ENCODE peak calls at places on chromosomes 4 and X, in seven cellular contexts. S, T, Q, P, M, W and O are unnamed samples. For H3K4me1, the result is how much of the 10 kb centered on the place peaks cover.

GRCh38 chrX:50375481-50376267 is 95.0 kb downstream of the DGKK start:
- DNase-seq in W (no peak), M (peak), T (no peak), P (no peak), S (no peak), Q (no peak), O (no peak)

GRCh38 chrX:47264507-47265173 is 31.8 kb downstream of the USP11 start:
- DNase-seq in Q (no peak), T (no peak), P (no peak), M (no peak), S (no peak), W (no peak), O (no peak)

GRCh38 chr4:26524001-26524400 is 33.7 kb upstream of the CCKAR start:
- DNase-seq in Q (no peak), W (no peak), S (no peak), T (no peak), P (no peak), M (no peak), O (no peak)

GRCh38 chr4:93748380-93748779 is 80.2 kb upstream of the ATOH1 start:
- DNase-seq in W (no peak), P (no peak), Q (no peak), S (no peak), M (no peak), T (no peak), O (no peak)

GRCh38 chr4:174454815-174455473 is 67.3 kb downstream of the HPGD start:
- DNase-seq in M (no peak), S (no peak), Q (no peak), T (no peak), W (no peak), P (no peak), O (no peak)

GRCh38 chr4:14348506-14348905 is 653.8 kb upstream of the CPEB2 start:
- DNase-seq in S (no peak), W (no peak), P (no peak), T (no peak), Q (no peak), M (no peak), O (no peak)

GRCh38 chrX:42708222-42708621 is 69.7 kb downstream of the PPP1R2C start:
- DNase-seq in W (no peak), Q (no peak), P (no peak), S (no peak), M (no peak), T (no peak), O (no peak)

GRCh38 chr4:116632269-116632668 is 453.1 kb downstream of the TRAM1L1 start:
- DNase-seq in Q (no peak), M (no peak), W (no peak), P (no peak), S (no peak), T (no peak), O (no peak)

GRCh38 chr4:139794158-139794954 is 128.7 kb downstream of the MGST2 start:
- DNase-seq in Q (no peak), S (no peak), W (no peak), P (no peak), M (no peak), T (no peak), O (no peak)

GRCh38 chr4:152033621-152034020 is 272.8 kb upstream of the GATB start:
- DNase-seq in Q (no peak), S (no peak), T (no peak), P (no peak), M (no peak), W (no peak), O (no peak)

GRCh38 chrX:26032141-26032917 is 105.8 kb upstream of the MAGEB18 start:
- DNase-seq in W (no peak), M (no peak), S (no peak), P (no peak), T (no peak), Q (no peak), O (no peak)

GRCh38 chr4:146511381-146511780 is 10.4 kb downstream of the SLC10A7 start:
- DNase-seq in M (no peak), Q (no peak), S (no peak), T (no peak), P (no peak), W (no peak), O (no peak)

GRCh38 chrX:31500920-31501319 is 429.1 kb upstream of the FTHL17 start:
- DNase-seq in Q (no peak), W (no peak), P (no peak), S (no peak), M (no peak), T (no peak), O (no peak)

GRCh38 chrX:139429913-139430312 is 100.6 kb upstream of the F9 start:
- DNase-seq in T (no peak), Q (no peak), W (peak), M (no peak), S (no peak), P (no peak), O (no peak)

GRCh38 chr4:134327274-134328122 is 125.9 kb upstream of the PABPC4L start:
- DNase-seq in P (no peak), T (no peak), W (no peak), S (no peak), Q (no peak), M (no peak), O (no peak)

GRCh38 chrX:36019164-36019563 is 99.6 kb downstream of the CFAP47 start:
- DNase-seq in T (no peak), W (peak), M (no peak), P (no peak), S (no peak), Q (no peak), O (no peak)

GRCh38 chr4:38371391-38371851 is 292.6 kb upstream of the KLF3 start:
- DNase-seq in M (no peak), T (no peak), P (no peak), Q (no peak), W (no peak), S (no peak), O (no peak)

GRCh38 chr4:80073362-80074008 is 456 bp upstream of the ANTXR2 start:
- DNase-seq in S (peak), P (no peak), T (no peak), Q (no peak), M (no peak), W (no peak), O (no peak)

DNA sequence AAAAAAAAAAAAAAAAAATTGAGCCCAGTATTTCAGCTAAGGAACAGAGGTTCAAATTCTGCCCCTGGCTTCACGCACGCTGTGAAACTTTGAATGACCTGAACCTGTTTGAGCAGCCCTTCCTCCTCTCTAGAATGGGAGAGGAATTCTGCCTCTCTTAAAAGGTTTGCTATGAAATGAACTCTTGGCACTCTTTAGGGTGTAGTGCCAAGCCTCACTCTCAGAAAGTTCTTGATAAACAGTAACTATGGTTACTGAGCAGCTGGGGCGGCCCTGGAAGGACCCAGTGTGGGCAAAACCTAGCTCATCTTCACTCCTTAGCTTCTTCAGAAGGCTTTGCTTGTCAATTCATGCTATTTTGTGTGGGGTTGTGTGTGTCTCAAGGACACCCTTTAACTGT is 73.7 kb downstream of the GEMIN8 start:
- DNase-seq in M (no peak), P (no peak), Q (no peak), W (no peak), T (no peak), S (no peak), O (no peak)
- H3K4me1 ChIP-seq in M (under half), P (under half), Q (under half), W (under half), T (under half), S (under half), O (under half)

GRCh38 chr4:86508436-86508835 is 85.7 kb upstream of the PTPN13 start:
- DNase-seq in W (no peak), P (no peak), Q (no peak), S (no peak), M (no peak), T (no peak), O (no peak)

GRCh38 chr4:86511590-86511989 is 82.5 kb upstream of the PTPN13 start:
- DNase-seq in W (no peak), Q (no peak), P (no peak), S (no peak), T (no peak), M (no peak), O (no peak)

GRCh38 chr4:86506591-86506990 is 87.5 kb upstream of the PTPN13 start:
- DNase-seq in M (no peak), T (no peak), Q (no peak), S (no peak), W (no peak), P (no peak), O (no peak)
- H3K4me3 ChIP-seq in M (no peak), T (no peak), Q (no peak), S (no peak), W (no peak), P (no peak), O (no peak)

DNA sequence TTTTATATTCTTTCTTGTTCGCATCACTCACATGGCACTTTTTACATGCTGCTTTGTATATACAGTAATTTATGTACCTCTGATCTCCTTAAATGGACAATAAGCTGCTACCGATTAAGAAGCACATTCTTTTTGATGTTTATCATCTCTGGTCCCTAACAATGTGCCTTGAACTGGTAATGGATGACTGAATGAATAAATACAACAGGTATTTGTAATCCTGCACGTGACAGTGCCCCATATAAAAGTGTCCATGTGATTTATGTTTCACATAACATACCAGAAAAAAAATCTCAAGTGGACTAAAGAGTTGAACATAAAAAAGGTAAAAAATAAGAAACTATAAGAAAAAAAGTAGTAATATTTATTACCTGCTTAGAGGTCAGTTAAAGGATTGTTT is 7.7 kb upstream of the SLAIN2 start:
- DNase-seq in M (no peak), S (no peak), T (no peak), P (no peak), Q (no peak), W (no peak), O (no peak)
- H3K4me1 ChIP-seq in M (under half), S (under half), T (under half), P (under half), Q (under half), W (under half), O (under half)

DNA sequence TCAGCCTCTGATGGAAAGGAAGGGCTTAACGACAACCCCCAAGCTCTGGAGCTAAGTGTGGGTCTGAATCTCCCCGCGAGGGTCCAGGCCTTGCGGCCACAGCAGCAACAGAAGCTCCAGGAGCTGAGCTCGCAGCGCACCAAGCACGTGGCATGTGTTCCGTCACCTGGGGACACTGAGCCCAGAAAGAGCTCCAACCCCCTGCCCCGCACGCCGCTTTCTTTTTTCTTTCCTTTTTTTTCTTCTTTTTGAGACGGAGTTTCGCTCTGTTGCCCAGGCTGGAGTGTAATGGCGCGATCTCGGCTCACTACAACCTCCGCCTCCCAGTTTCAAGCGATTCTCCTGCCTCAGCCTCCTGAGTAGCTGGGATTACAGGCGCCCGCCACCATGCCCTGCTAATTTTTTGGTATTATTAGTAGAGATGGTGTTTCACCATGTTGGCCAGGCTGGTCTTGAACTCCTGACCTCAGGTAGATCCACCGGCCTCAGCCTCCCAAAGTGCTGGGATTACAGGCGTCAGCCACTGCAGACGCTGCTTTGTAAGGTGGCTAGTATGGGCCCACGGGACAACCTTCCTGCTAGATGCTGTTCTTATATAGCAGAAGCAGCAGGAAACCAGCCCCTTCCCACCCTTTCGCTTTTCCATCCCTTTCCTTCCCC is 685 bp upstream of the TNIP2 start:
- DNase-seq in S (no peak), Q (no peak), W (no peak), M (no peak), P (no peak), T (no peak), O (no peak)
- H3K4me3 ChIP-seq in S (peak), Q (no peak), W (peak), M (peak), P (no peak), T (peak), O (peak)

GRCh38 chr4:169248645-169249044 is 22.1 kb downstream of the SH3RF1 start:
- DNase-seq in T (no peak), W (no peak), Q (peak), M (no peak), P (no peak), S (no peak), O (no peak)
- H3K4me1 ChIP-seq in T (under half), W (half or more), Q (half or more), M (under half), P (under half), S (under half), O (under half)

GRCh38 chr4:76696109-76696508 is 201.8 kb downstream of the SOWAHB start:
- DNase-seq in P (no peak), M (no peak), T (no peak), W (no peak), S (no peak), Q (peak), O (no peak)
- H3K4me3 ChIP-seq in P (no peak), M (no peak), T (no peak), W (no peak), S (no peak), Q (no peak), O (no peak)